ENCODE peak calls at places on chromosomes 1 and 21, in four cellular contexts. L, A, E and Y are unnamed samples.

GRCh38 chr1:91851130-91852010 is 34.6 kb downstream of the TGFBR3 start:
- DNase-seq in A (no peak), L (no peak), E (no peak), Y (no peak)

GRCh38 chr1:118257946-118258345 is 72.9 kb upstream of the SPAG17 start:
- DNase-seq in E (no peak), A (no peak), L (no peak), Y (no peak)

GRCh38 chr1:101025283-101025679 is 303 bp downstream of the DPH5 start:
- DNase-seq in L (no peak), A (peak), E (peak), Y (no peak)

GRCh38 chr21:25412090-25412489 is 195.2 kb downstream of the MRPL39 start:
- DNase-seq in A (no peak), E (no peak), L (no peak), Y (no peak)

GRCh38 chr1:151779852-151780251 is 10.4 kb downstream of the TDRKH start:
- DNase-seq in A (no peak), E (no peak), L (no peak), Y (no peak)

GRCh38 chr1:93579891-93580290 is 101.7 kb downstream of the BCAR3 start:
- DNase-seq in E (no peak), A (peak), L (no peak), Y (no peak)

GRCh38 chr1:171740987-171741871 is 636 bp downstream of the VAMP4 start:
- DNase-seq in E (peak), L (no peak), A (peak), Y (no peak)

GRCh38 chr1:107739183-107739582 is 225.8 kb downstream of the VAV3 start:
- DNase-seq in L (no peak), E (no peak), A (no peak), Y (no peak)

GRCh38 chr1:61323681-61324328 is 241.4 kb downstream of the NFIA start:
- DNase-seq in A (no peak), E (no peak), L (no peak), Y (no peak)

GRCh38 chr1:7679873-7680790 is 91.0 kb upstream of the VAMP3 start:
- DNase-seq in A (no peak), E (no peak), L (no peak), Y (no peak)

GRCh38 chr1:30781906-30782305 is 24.3 kb upstream of the LAPTM5 start:
- DNase-seq in E (no peak), L (no peak), A (no peak), Y (no peak)

GRCh38 chr1:98813738-98814309 is 152.3 kb downstream of the SNX7 start:
- DNase-seq in A (no peak), L (no peak), E (no peak), Y (no peak)

GRCh38 chr1:186662752-186663151 is 17.5 kb downstream of the PTGS2 start:
- DNase-seq in E (no peak), A (no peak), L (no peak), Y (no peak)

GRCh38 chr1:153565529-153566374 is at the start of gene S100A2:
- DNase-seq in L (no peak), A (peak), E (peak), Y (no peak)

GRCh38 chr1:17315542-17316130 is 7.6 kb downstream of the PADI4 start:
- DNase-seq in E (no peak), A (no peak), L (peak), Y (no peak)

GRCh38 chr1:203250936-203251335 is 21.5 kb upstream of the CHIT1 start:
- DNase-seq in A (no peak), L (no peak), E (no peak), Y (no peak)

GRCh38 chr1:59057211-59057694 is 239.6 kb upstream of the FGGY start:
- DNase-seq in E (no peak), A (peak), L (no peak), Y (no peak)

GRCh38 chr1:168145184-168146159 is 8.7 kb upstream of the GPR161 start:
- DNase-seq in A (peak), E (peak), L (peak), Y (peak)

DNA sequence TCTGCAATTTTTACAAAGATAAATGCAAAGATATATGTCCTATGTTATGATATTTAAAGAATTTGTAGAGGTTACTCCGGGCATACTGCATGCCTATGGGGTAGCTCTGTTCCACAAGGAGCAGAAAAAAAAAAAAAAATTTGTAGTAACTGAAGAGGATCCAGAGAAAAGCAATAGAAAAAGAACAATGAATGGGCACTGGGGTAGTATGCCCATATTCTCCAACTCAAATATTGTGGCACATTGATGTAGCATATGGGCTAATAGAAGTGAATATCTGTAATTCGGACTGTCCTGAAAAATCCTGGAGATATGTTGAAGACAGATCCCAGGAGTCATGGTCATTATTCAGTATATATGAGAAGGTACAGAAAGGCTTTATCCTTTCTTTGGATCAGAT is 1.1 kb upstream of the AKIRIN1 start:
- DNase-seq in A (no peak), E (no peak), L (no peak), Y (no peak)
- H3K9ac ChIP-seq in A (peak), E (no peak), L (no peak), Y (no peak)

DNA sequence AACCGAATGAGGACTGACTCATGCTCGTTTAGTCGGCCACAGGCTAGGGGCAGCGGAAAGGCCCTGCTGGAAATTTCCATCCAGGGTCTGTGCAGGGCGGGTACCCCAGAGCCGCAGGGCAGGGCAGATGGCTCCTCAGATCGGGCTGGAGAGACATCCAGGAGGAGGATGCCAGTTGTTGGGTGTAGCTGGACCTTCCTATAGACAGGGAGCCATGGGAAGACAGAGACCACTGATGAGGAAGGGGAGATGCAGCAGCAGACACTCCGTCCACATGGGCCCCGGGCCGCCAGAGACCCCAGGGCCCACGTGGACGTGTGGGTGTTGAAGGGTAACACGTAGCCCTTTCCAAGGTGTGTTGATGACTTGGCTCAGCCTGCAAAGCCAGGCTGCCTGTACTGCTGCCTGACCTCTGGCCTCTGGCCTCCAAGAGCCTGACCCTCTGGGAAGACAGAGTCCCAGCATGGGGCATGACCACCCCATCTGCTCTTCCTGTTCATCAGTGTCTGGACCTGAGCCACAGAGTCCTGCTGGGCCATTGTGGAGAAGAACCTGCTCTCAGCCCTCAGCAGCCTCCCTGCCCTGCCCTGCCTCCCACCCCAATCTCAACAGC is 4.8 kb downstream of the GNG4 start:
- DNase-seq in A (no peak), L (no peak), E (no peak), Y (no peak)
- TF ChIP-seq SUZ12 in A (no peak), L (no peak), E (no peak), Y (no peak)

GRCh38 chr1:165053273-165053835 is 303.2 kb downstream of the LMX1A start:
- DNase-seq in L (no peak), E (no peak), A (no peak), Y (no peak)
- H3K9ac ChIP-seq in L (no peak), E (no peak), A (no peak), Y (no peak)

GRCh38 chr21:42157606-42158310 is 61.2 kb upstream of the ABCG1 start:
- DNase-seq in E (no peak), L (no peak), A (no peak), Y (no peak)
- TF ChIP-seq SUZ12 in E (no peak), L (no peak), A (no peak), Y (no peak)